ENCODE peak calls at places on chromosomes 1 and 21, in ten cellular contexts. L, Z, K, T, F, G, N, V, P and Q are unnamed samples.
A peak's percentile ranks its signal among the peaks of the same experiment; 100 is the strongest.

GRCh38 chr1:111218947-111219346 is 8.6 kb upstream of the CHI3L2 start:
- DNase-seq in N (no peak), Z (no peak), T (no peak), G (no peak), V (no peak), L (no peak), P (no peak), F (no peak), K (no peak), Q (no peak)

GRCh38 chr1:222009105-222009730 is 267.3 kb upstream of the DUSP10 start:
- DNase-seq in V (peak; percentile 9), Z (no peak), G (no peak), T (no peak), P (peak; percentile 14), F (no peak), N (no peak), K (no peak), L (no peak), Q (peak; percentile 1)

GRCh38 chr1:113835686-113836290 is 23.5 kb upstream of the RSBN1 start:
- DNase-seq in L (peak; percentile 36), K (no peak), G (peak; percentile 16), V (peak; percentile 42), F (peak; percentile 35), N (no peak), Z (no peak), P (peak; percentile 62), T (peak; percentile 51), Q (no peak)

GRCh38 chr21:33396966-33397365 is 6.2 kb upstream of the IFNGR2 start:
- DNase-seq in V (no peak), L (no peak), F (peak; percentile 46), K (no peak), N (no peak), P (no peak), T (peak; percentile 85), G (no peak), Z (no peak), Q (no peak)

GRCh38 chr1:2214541-2215241 is 13.4 kb upstream of the SKI start:
- DNase-seq in G (no peak), L (no peak), P (no peak), T (no peak), N (peak; percentile 80), V (no peak), F (no peak), Z (no peak), K (no peak), Q (no peak)

GRCh38 chr1:110087812-110088738 is 17.6 kb upstream of the ALX3 start:
- DNase-seq in G (peak; percentile 20), K (no peak), V (peak; percentile 68), N (no peak), F (peak; percentile 31), T (peak; percentile 63), Z (peak; percentile 37), P (peak; percentile 77), L (peak; percentile 31), Q (peak; percentile 64)

GRCh38 chr21:37264808-37265207 is 2.3 kb downstream of the VPS26C start:
- DNase-seq in V (no peak), K (no peak), G (no peak), P (no peak), N (no peak), L (no peak), Z (no peak), T (no peak), F (peak; percentile 35), Q (no peak)

GRCh38 chr1:29686012-29686930 is 449.9 kb downstream of the PTPRU start:
- DNase-seq in T (no peak), V (no peak), G (no peak), P (no peak), F (no peak), Z (no peak), N (peak; percentile 25), L (no peak), K (no peak), Q (no peak)

GRCh38 chr1:17569200-17570139 is 30.0 kb downstream of the ARHGEF10L start:
- DNase-seq in L (peak; percentile 58), Z (peak; percentile 56), F (peak; percentile 36), N (peak; percentile 99), T (peak; percentile 98), V (no peak), G (no peak), P (peak; percentile 19), K (no peak), Q (no peak)

GRCh38 chr1:93715529-93716126 is 34.0 kb upstream of the BCAR3 start:
- DNase-seq in G (no peak), P (peak; percentile 49), V (no peak), F (no peak), L (no peak), T (no peak), K (no peak), N (no peak), Z (no peak), Q (no peak)

GRCh38 chr1:35656863-35657232 is 15.5 kb upstream of the PSMB2 start:
- DNase-seq in K (no peak), Z (no peak), P (no peak), L (no peak), T (no peak), G (no peak), F (no peak), V (no peak), N (peak; percentile 3), Q (no peak)

GRCh38 chr1:90716552-90717355 is at the start of gene BARHL2:
- DNase-seq in Z (no peak), P (no peak), V (peak; percentile 60), L (no peak), F (no peak), G (no peak), K (no peak), T (no peak), N (no peak), Q (peak; percentile 38)

GRCh38 chr1:13792429-13792828 is 92.4 kb downstream of the PRDM2 start:
- DNase-seq in T (peak; percentile 93), L (no peak), V (no peak), Z (no peak), N (no peak), G (no peak), F (no peak), P (no peak), K (no peak), Q (no peak)

GRCh38 chr1:16986596-16987361 is 6.4 kb upstream of the MFAP2 start:
- DNase-seq in T (no peak), P (peak; percentile 52), K (no peak), V (peak; percentile 79), G (no peak), F (no peak), N (no peak), L (no peak), Z (no peak), Q (peak; percentile 68)

GRCh38 chr1:19432943-19433609 is 52.3 kb downstream of the CAPZB start:
- DNase-seq in Z (no peak), V (no peak), P (peak; percentile 54), L (no peak), T (peak; percentile 41), F (no peak), N (no peak), G (no peak), K (no peak), Q (no peak)

GRCh38 chr1:179825201-179825600 is 52.4 kb downstream of the TOR1AIP2 start:
- DNase-seq in T (no peak), L (no peak), Z (no peak), K (no peak), N (peak; percentile 35), G (no peak), F (no peak), V (no peak), P (no peak), Q (no peak)

DNA sequence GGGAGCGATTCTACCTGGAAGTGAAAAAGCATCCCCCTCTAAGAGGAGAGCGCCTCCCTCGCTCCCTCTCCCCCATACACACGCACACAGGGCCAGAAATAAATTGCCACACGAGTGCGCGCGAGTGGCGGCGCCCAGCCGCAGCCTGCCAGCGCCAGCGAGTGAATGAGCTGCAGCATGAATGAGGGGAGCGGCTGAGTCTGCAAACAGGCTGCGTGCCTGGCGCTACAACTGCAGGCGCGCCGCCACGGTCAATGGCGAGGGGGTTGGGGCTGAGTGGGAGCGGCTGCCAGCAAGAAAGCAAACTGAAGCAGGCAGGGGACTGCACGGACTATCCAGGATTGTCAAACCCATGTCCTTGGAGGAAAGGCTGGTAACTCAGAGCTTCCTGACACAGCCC is 2.2 kb downstream of the CAMK1G start:
- DNase-seq in K (no peak), N (no peak), L (no peak), V (peak; percentile 65), T (peak; percentile 47), Z (no peak), G (no peak), P (peak; percentile 80), F (no peak), Q (peak; percentile 71)
- TF ChIP-seq CTCF in K (no peak), N (no peak), L (no peak), V (no peak), T (no peak), Z (no peak), G (no peak), P (peak; percentile 17), F (no peak), Q (no peak)

GRCh38 chr1:203813581-203814341 is 18.3 kb downstream of the ZBED6 start:
- DNase-seq in F (no peak), N (no peak), P (no peak), Z (no peak), K (no peak), V (no peak), T (peak; percentile 44), G (no peak), L (no peak), Q (no peak)
- TF ChIP-seq CTCF in F (no peak), N (no peak), P (no peak), Z (no peak), K (no peak), V (no peak), T (no peak), G (no peak), L (no peak), Q (no peak)

GRCh38 chr1:103327054-103327719 is 198.3 kb upstream of the RNPC3 start:
- DNase-seq in F (no peak), P (no peak), K (no peak), T (no peak), V (no peak), N (no peak), L (no peak), Z (no peak), G (no peak), Q (no peak)
- TF ChIP-seq CTCF in F (no peak), P (no peak), K (no peak), T (no peak), V (no peak), N (no peak), L (no peak), Z (no peak), G (no peak), Q (no peak)

DNA sequence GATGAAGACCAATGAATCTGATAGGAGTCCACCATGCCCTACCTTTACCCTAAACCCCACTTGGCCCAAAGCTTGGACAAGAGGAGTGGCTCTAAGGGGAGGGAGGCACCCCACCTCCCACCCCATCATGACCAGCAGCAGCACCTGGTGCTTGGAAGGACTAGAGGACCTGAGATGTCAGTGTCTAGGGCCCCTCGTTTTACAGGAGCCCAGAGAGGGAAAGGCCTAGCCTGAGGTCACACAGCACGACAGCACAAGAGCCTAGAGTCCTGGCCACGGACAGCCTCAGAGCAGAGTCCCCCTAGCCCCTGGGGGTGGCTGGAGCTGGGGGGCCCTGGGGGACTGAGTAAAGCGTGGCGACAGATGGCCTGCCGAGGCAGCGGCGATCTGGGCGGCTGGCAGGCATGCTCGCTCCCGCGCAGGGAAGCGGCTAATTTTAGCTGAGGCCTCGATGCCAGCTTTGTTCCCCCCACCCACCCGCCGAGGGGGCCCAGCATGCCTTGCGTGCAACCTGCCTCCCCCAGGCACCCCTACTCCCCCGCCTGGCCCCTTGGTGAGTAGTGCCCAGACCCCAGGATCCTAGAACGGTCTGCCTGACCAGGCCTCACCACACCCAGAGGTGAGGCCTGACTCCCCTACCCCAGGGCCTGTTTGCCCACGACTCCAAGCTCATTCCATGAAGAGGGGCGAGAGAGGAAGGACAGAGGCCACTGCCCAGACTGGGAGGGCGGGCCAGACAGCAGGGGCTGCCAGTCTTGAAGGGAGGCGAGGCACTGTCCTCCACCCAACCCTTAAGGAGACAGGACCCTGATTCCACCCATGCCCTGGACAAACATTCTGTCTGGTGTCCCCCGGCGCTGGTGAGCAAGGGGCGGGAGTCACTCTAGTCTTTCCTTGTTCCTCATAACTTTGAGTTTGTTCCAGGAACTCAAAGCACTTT is 39.0 kb downstream of the AHDC1 start:
- DNase-seq in V (no peak), L (no peak), T (no peak), N (peak; percentile 89), Z (no peak), P (no peak), G (no peak), K (no peak), F (no peak), Q (no peak)
- TF ChIP-seq CTCF in V (no peak), L (no peak), T (no peak), N (no peak), Z (no peak), P (no peak), G (no peak), K (no peak), F (no peak), Q (no peak)